ENCODE peak calls at places on chromosomes 1 and 21, in five cellular contexts. One of them, this sample, is unnamed.

GRCh38 chr1:10866314-10867091 is 70.1 kb upstream of the CASZ1 start:
- DNase-seq in activated naive CD8-positive, alpha-beta T cell treated with anti-CD3 and anti-CD28 coated beads, Interleukin-2, amount 50 U/mL, for 24 hours: peak; percentile 30
- DNase-seq in naive thymus-derived CD4-positive, alpha-beta T cell: peak; percentile 24
- DNase-seq in effector memory CD8-positive, alpha-beta T cell: peak; percentile 7
- DNase-seq in PC-3: peak; percentile 3
- DNase-seq in this sample: peak; percentile 82

GRCh38 chr1:53327183-53327941 is 508 bp downstream of the LRP8 start:
- DNase-seq in activated naive CD8-positive, alpha-beta T cell treated with anti-CD3 and anti-CD28 coated beads, Interleukin-2, amount 50 U/mL, for 24 hours: peak; percentile 54
- DNase-seq in naive thymus-derived CD4-positive, alpha-beta T cell: peak; percentile 46
- DNase-seq in effector memory CD8-positive, alpha-beta T cell: peak; percentile 37
- DNase-seq in PC-3: peak; percentile 16
- DNase-seq in this sample: peak; percentile 73

GRCh38 chr1:33257388-33257758 is 1.1 kb downstream of the ZNF362 start:
- DNase-seq in activated naive CD8-positive, alpha-beta T cell treated with anti-CD3 and anti-CD28 coated beads, Interleukin-2, amount 50 U/mL, for 24 hours: no peak
- DNase-seq in naive thymus-derived CD4-positive, alpha-beta T cell: no peak
- DNase-seq in effector memory CD8-positive, alpha-beta T cell: no peak
- DNase-seq in PC-3: no peak
- DNase-seq in this sample: no peak

GRCh38 chr1:23441446-23442148 is 17.0 kb upstream of the TCEA3 start:
- DNase-seq in activated naive CD8-positive, alpha-beta T cell treated with anti-CD3 and anti-CD28 coated beads, Interleukin-2, amount 50 U/mL, for 24 hours: no peak
- DNase-seq in naive thymus-derived CD4-positive, alpha-beta T cell: no peak
- DNase-seq in effector memory CD8-positive, alpha-beta T cell: no peak
- DNase-seq in PC-3: no peak
- DNase-seq in this sample: no peak

GRCh38 chr1:200035956-200036615 is 8.6 kb downstream of the NR5A2 start:
- DNase-seq in activated naive CD8-positive, alpha-beta T cell treated with anti-CD3 and anti-CD28 coated beads, Interleukin-2, amount 50 U/mL, for 24 hours: no peak
- DNase-seq in naive thymus-derived CD4-positive, alpha-beta T cell: no peak
- DNase-seq in effector memory CD8-positive, alpha-beta T cell: no peak
- DNase-seq in PC-3: no peak
- DNase-seq in this sample: no peak

GRCh38 chr1:202143768-202144509 is 598 bp downstream of the ARL8A start:
- DNase-seq in activated naive CD8-positive, alpha-beta T cell treated with anti-CD3 and anti-CD28 coated beads, Interleukin-2, amount 50 U/mL, for 24 hours: peak; percentile 30
- DNase-seq in naive thymus-derived CD4-positive, alpha-beta T cell: peak; percentile 40
- DNase-seq in effector memory CD8-positive, alpha-beta T cell: no peak
- DNase-seq in PC-3: no peak
- DNase-seq in this sample: peak; percentile 77

GRCh38 chr1:187577625-187578024 is 748.9 kb downstream of the PLA2G4A start:
- DNase-seq in activated naive CD8-positive, alpha-beta T cell treated with anti-CD3 and anti-CD28 coated beads, Interleukin-2, amount 50 U/mL, for 24 hours: no peak
- DNase-seq in naive thymus-derived CD4-positive, alpha-beta T cell: no peak
- DNase-seq in effector memory CD8-positive, alpha-beta T cell: no peak
- DNase-seq in PC-3: no peak
- DNase-seq in this sample: no peak

GRCh38 chr1:46742069-46742468 is 23.2 kb upstream of the EFCAB14 start:
- DNase-seq in activated naive CD8-positive, alpha-beta T cell treated with anti-CD3 and anti-CD28 coated beads, Interleukin-2, amount 50 U/mL, for 24 hours: no peak
- DNase-seq in naive thymus-derived CD4-positive, alpha-beta T cell: no peak
- DNase-seq in effector memory CD8-positive, alpha-beta T cell: no peak
- DNase-seq in PC-3: no peak
- DNase-seq in this sample: no peak

GRCh38 chr1:183702813-183703198 is 49.7 kb upstream of the APOBEC4 start:
- DNase-seq in activated naive CD8-positive, alpha-beta T cell treated with anti-CD3 and anti-CD28 coated beads, Interleukin-2, amount 50 U/mL, for 24 hours: no peak
- DNase-seq in naive thymus-derived CD4-positive, alpha-beta T cell: no peak
- DNase-seq in effector memory CD8-positive, alpha-beta T cell: no peak
- DNase-seq in PC-3: no peak
- DNase-seq in this sample: no peak

GRCh38 chr1:110800079-110800478 is 72.9 kb upstream of the CD53 start:
- DNase-seq in activated naive CD8-positive, alpha-beta T cell treated with anti-CD3 and anti-CD28 coated beads, Interleukin-2, amount 50 U/mL, for 24 hours: no peak
- DNase-seq in naive thymus-derived CD4-positive, alpha-beta T cell: no peak
- DNase-seq in effector memory CD8-positive, alpha-beta T cell: no peak
- DNase-seq in PC-3: no peak
- DNase-seq in this sample: peak; percentile 13

GRCh38 chr1:169348356-169349036 is 19.1 kb downstream of the NME7 start:
- DNase-seq in activated naive CD8-positive, alpha-beta T cell treated with anti-CD3 and anti-CD28 coated beads, Interleukin-2, amount 50 U/mL, for 24 hours: no peak
- DNase-seq in naive thymus-derived CD4-positive, alpha-beta T cell: peak; percentile 49
- DNase-seq in effector memory CD8-positive, alpha-beta T cell: peak; percentile 29
- DNase-seq in PC-3: peak; percentile 84
- DNase-seq in this sample: peak; percentile 85

GRCh38 chr1:94048413-94049164 is 72.4 kb downstream of the ABCA4 start:
- DNase-seq in activated naive CD8-positive, alpha-beta T cell treated with anti-CD3 and anti-CD28 coated beads, Interleukin-2, amount 50 U/mL, for 24 hours: no peak
- DNase-seq in naive thymus-derived CD4-positive, alpha-beta T cell: no peak
- DNase-seq in effector memory CD8-positive, alpha-beta T cell: no peak
- DNase-seq in PC-3: no peak
- DNase-seq in this sample: no peak

GRCh38 chr1:155873860-155874259 is 14.5 kb downstream of the SYT11 start:
- DNase-seq in activated naive CD8-positive, alpha-beta T cell treated with anti-CD3 and anti-CD28 coated beads, Interleukin-2, amount 50 U/mL, for 24 hours: no peak
- DNase-seq in naive thymus-derived CD4-positive, alpha-beta T cell: no peak
- DNase-seq in effector memory CD8-positive, alpha-beta T cell: no peak
- DNase-seq in PC-3: peak; percentile 37
- DNase-seq in this sample: peak; percentile 69

GRCh38 chr1:66335859-66336640 is 197.9 kb upstream of the SGIP1 start:
- DNase-seq in activated naive CD8-positive, alpha-beta T cell treated with anti-CD3 and anti-CD28 coated beads, Interleukin-2, amount 50 U/mL, for 24 hours: peak; percentile 72
- DNase-seq in naive thymus-derived CD4-positive, alpha-beta T cell: peak; percentile 85
- DNase-seq in effector memory CD8-positive, alpha-beta T cell: peak; percentile 72
- DNase-seq in PC-3: no peak
- DNase-seq in this sample: no peak

GRCh38 chr1:37432636-37433035 is 41.7 kb upstream of the ZC3H12A start:
- DNase-seq in activated naive CD8-positive, alpha-beta T cell treated with anti-CD3 and anti-CD28 coated beads, Interleukin-2, amount 50 U/mL, for 24 hours: no peak
- DNase-seq in naive thymus-derived CD4-positive, alpha-beta T cell: no peak
- DNase-seq in effector memory CD8-positive, alpha-beta T cell: no peak
- DNase-seq in PC-3: no peak
- DNase-seq in this sample: no peak

GRCh38 chr21:25370311-25370744 is 237.0 kb downstream of the MRPL39 start:
- DNase-seq in activated naive CD8-positive, alpha-beta T cell treated with anti-CD3 and anti-CD28 coated beads, Interleukin-2, amount 50 U/mL, for 24 hours: peak; percentile 18
- DNase-seq in naive thymus-derived CD4-positive, alpha-beta T cell: no peak
- DNase-seq in effector memory CD8-positive, alpha-beta T cell: no peak
- DNase-seq in PC-3: peak; percentile 97
- DNase-seq in this sample: no peak

GRCh38 chr1:52955129-52955970 is 28.3 kb downstream of the SCP2 start:
- DNase-seq in activated naive CD8-positive, alpha-beta T cell treated with anti-CD3 and anti-CD28 coated beads, Interleukin-2, amount 50 U/mL, for 24 hours: no peak
- DNase-seq in naive thymus-derived CD4-positive, alpha-beta T cell: no peak
- DNase-seq in effector memory CD8-positive, alpha-beta T cell: no peak
- DNase-seq in PC-3: peak; percentile 33
- DNase-seq in this sample: no peak

GRCh38 chr1:47471163-47471562 is 33.3 kb downstream of the FOXD2 start:
- DNase-seq in activated naive CD8-positive, alpha-beta T cell treated with anti-CD3 and anti-CD28 coated beads, Interleukin-2, amount 50 U/mL, for 24 hours: no peak
- DNase-seq in naive thymus-derived CD4-positive, alpha-beta T cell: no peak
- DNase-seq in effector memory CD8-positive, alpha-beta T cell: no peak
- DNase-seq in PC-3: no peak
- DNase-seq in this sample: no peak

GRCh38 chr1:203091761-203092330 is 6.0 kb upstream of the MYOG start:
- DNase-seq in activated naive CD8-positive, alpha-beta T cell treated with anti-CD3 and anti-CD28 coated beads, Interleukin-2, amount 50 U/mL, for 24 hours: no peak
- DNase-seq in naive thymus-derived CD4-positive, alpha-beta T cell: no peak
- DNase-seq in effector memory CD8-positive, alpha-beta T cell: no peak
- DNase-seq in PC-3: no peak
- DNase-seq in this sample: no peak

GRCh38 chr1:85571830-85572229 is 8.7 kb upstream of the CCN1 start:
- DNase-seq in activated naive CD8-positive, alpha-beta T cell treated with anti-CD3 and anti-CD28 coated beads, Interleukin-2, amount 50 U/mL, for 24 hours: no peak
- DNase-seq in naive thymus-derived CD4-positive, alpha-beta T cell: no peak
- DNase-seq in effector memory CD8-positive, alpha-beta T cell: no peak
- DNase-seq in PC-3: peak; percentile 91
- DNase-seq in this sample: no peak

GRCh38 chr21:43572443-43572842 is 86.8 kb downstream of the HSF2BP start:
- DNase-seq in activated naive CD8-positive, alpha-beta T cell treated with anti-CD3 and anti-CD28 coated beads, Interleukin-2, amount 50 U/mL, for 24 hours: no peak
- DNase-seq in naive thymus-derived CD4-positive, alpha-beta T cell: no peak
- DNase-seq in effector memory CD8-positive, alpha-beta T cell: no peak
- DNase-seq in PC-3: no peak
- DNase-seq in this sample: no peak

GRCh38 chr1:201708085-201708512 is 120.9 kb upstream of the IPO9 start:
- DNase-seq in activated naive CD8-positive, alpha-beta T cell treated with anti-CD3 and anti-CD28 coated beads, Interleukin-2, amount 50 U/mL, for 24 hours: no peak
- DNase-seq in naive thymus-derived CD4-positive, alpha-beta T cell: no peak
- DNase-seq in effector memory CD8-positive, alpha-beta T cell: no peak
- DNase-seq in PC-3: no peak
- DNase-seq in this sample: peak; percentile 38

This sample was measured in NCI-H82.